ENCODE peak calls at places on chromosomes 4 and X, in ten cellular contexts. T, C, B, X, O, V, R, N, W and J are unnamed samples.

GRCh38 chr4:92501456-92501855 is 197.7 kb downstream of the GRID2 start:
- DNase-seq in X (no peak), V (no peak), W (no peak), O (no peak), N (no peak), R (no peak), T (no peak), C (no peak), B (no peak), J (no peak)

GRCh38 chr4:118968006-118968405 is 79.4 kb downstream of the SYNPO2 start:
- DNase-seq in C (no peak), O (peak), W (no peak), R (no peak), N (no peak), B (peak), X (peak), T (peak), V (peak), J (no peak)

GRCh38 chr4:29423836-29424721 is 1296.1 kb upstream of the PCDH7 start:
- DNase-seq in W (no peak), O (peak), B (peak), N (no peak), T (no peak), R (no peak), C (peak), V (peak), X (peak), J (no peak)

GRCh38 chr4:11669156-11669555 is 240.5 kb upstream of the HS3ST1 start:
- DNase-seq in W (no peak), X (peak), T (no peak), C (peak), B (peak), V (no peak), N (no peak), O (no peak), R (no peak), J (no peak)

GRCh38 chrX:11401966-11402365 is 108.8 kb downstream of the AMELX start:
- DNase-seq in N (no peak), V (no peak), W (no peak), O (no peak), B (peak), T (no peak), X (no peak), R (no peak), C (no peak), J (no peak)

GRCh38 chrX:47687249-47687648 is 28.3 kb upstream of the UXT start:
- DNase-seq in W (no peak), R (no peak), N (no peak), C (no peak), B (no peak), X (no peak), T (no peak), V (no peak), O (no peak), J (no peak)

GRCh38 chr4:53706422-53707032 is 115.2 kb upstream of the LNX1 start:
- DNase-seq in X (no peak), R (no peak), B (peak), C (peak), T (peak), V (peak), O (peak), W (no peak), N (peak), J (no peak)

GRCh38 chr4:174550541-174550940 is 28.3 kb upstream of the HPGD start:
- DNase-seq in B (no peak), R (no peak), V (no peak), T (no peak), X (no peak), C (no peak), O (no peak), N (no peak), W (no peak), J (no peak)

GRCh38 chr4:929970-930625 is 2.0 kb downstream of the GAK start:
- DNase-seq in C (no peak), N (no peak), X (no peak), V (no peak), T (no peak), R (no peak), W (no peak), B (no peak), O (no peak), J (no peak)

GRCh38 chrX:25726539-25726938 is 411.6 kb upstream of the MAGEB18 start:
- DNase-seq in R (no peak), O (no peak), V (peak), C (no peak), B (no peak), N (no peak), W (no peak), T (no peak), X (no peak), J (no peak)